ENCODE peak calls at places on chromosomes 4 and X, in seven cellular contexts. W, K, X, L, R, V and N are unnamed samples.
A peak's percentile ranks its signal among the peaks of the same experiment; 100 is the strongest.

GRCh38 chr4:3384391-3384770 is 57.4 kb upstream of the HGFAC start:
- DNase-seq in W (no peak), L (no peak), R (no peak), K (no peak), V (no peak), X (no peak), N (no peak)

GRCh38 chr4:142121951-142122350 is 485.6 kb downstream of the IL15 start:
- DNase-seq in X (no peak), K (no peak), W (no peak), L (no peak), V (no peak), R (no peak), N (no peak)

GRCh38 chrX:30992381-30992904 is 79.4 kb downstream of the FTHL17 start:
- DNase-seq in V (no peak), X (no peak), L (peak; percentile 40), W (no peak), K (no peak), R (no peak), N (no peak)

GRCh38 chr4:108417923-108418322 is 202.5 kb upstream of the RPL34 start:
- DNase-seq in V (no peak), L (no peak), K (no peak), R (no peak), X (no peak), W (no peak), N (no peak)

GRCh38 chr4:42151568-42152506 is 618 bp downstream of the BEND4 start:
- DNase-seq in L (no peak), K (peak; percentile 86), W (no peak), V (peak; percentile 17), X (peak; percentile 95), R (no peak), N (no peak)

GRCh38 chr4:109174224-109174953 is 128.1 kb downstream of the COL25A1 start:
- DNase-seq in R (no peak), X (peak; percentile 64), W (no peak), V (no peak), L (no peak), K (no peak), N (no peak)

GRCh38 chr4:5383191-5383980 is 325.0 kb downstream of the EVC2 start:
- DNase-seq in L (no peak), K (no peak), R (no peak), V (no peak), W (no peak), X (no peak), N (no peak)

GRCh38 chrX:139049455-139049854 is 337.9 kb upstream of the FGF13 start:
- DNase-seq in K (no peak), X (peak; percentile 1), W (no peak), V (no peak), L (no peak), R (no peak), N (no peak)

GRCh38 chrX:154408659-154409221 is 314 bp downstream of the DNASE1L1 start:
- DNase-seq in X (no peak), R (no peak), K (no peak), V (no peak), W (no peak), L (no peak), N (no peak)

GRCh38 chr4:30763337-30763736 is 43.2 kb downstream of the PCDH7 start:
- DNase-seq in X (no peak), V (no peak), R (no peak), L (no peak), K (no peak), W (no peak), N (no peak)

GRCh38 chrX:10744011-10744410 is 123.6 kb upstream of the MID1 start:
- DNase-seq in W (no peak), K (no peak), L (no peak), R (no peak), V (no peak), X (peak; percentile 90), N (no peak)

GRCh38 chrX:65587616-65588526 is 53.3 kb upstream of the LAS1L start:
- DNase-seq in R (no peak), L (peak; percentile 40), W (no peak), K (no peak), V (no peak), X (no peak), N (no peak)

GRCh38 chrX:154057790-154058189 is 38.1 kb upstream of the IRAK1 start:
- DNase-seq in L (no peak), V (no peak), W (no peak), X (no peak), K (no peak), R (no peak), N (no peak)

GRCh38 chr4:2417765-2418651 is at the start of gene ZFYVE28:
- DNase-seq in K (no peak), W (no peak), L (no peak), V (no peak), R (no peak), X (no peak), N (no peak)